ENCODE peak calls at places on chromosomes 3 and 15, in seven cellular contexts. One of them, this sample, is unnamed.

GRCh38 chr3:185939721-185940120 is 1.9 kb upstream of the TRA2B start:
- DNase-seq in transverse colon: no peak
- DNase-seq in fibroblast of the aortic adventitia: no peak
- DNase-seq in kidney epithelial cell: no peak
- DNase-seq in testis: no peak
- DNase-seq in PC-3: peak; percentile 64
- DNase-seq in HFF-Myc: no peak
- DNase-seq in this sample: no peak

GRCh38 chr3:48217449-48217848 is 5.8 kb upstream of the CAMP start:
- DNase-seq in transverse colon: no peak
- DNase-seq in fibroblast of the aortic adventitia: no peak
- DNase-seq in kidney epithelial cell: no peak
- DNase-seq in testis: no peak
- DNase-seq in PC-3: no peak
- DNase-seq in HFF-Myc: no peak
- DNase-seq in this sample: no peak

GRCh38 chr15:49645277-49645676 is 24.4 kb downstream of the DTWD1 start:
- DNase-seq in transverse colon: no peak
- DNase-seq in fibroblast of the aortic adventitia: peak; percentile 74
- DNase-seq in kidney epithelial cell: no peak
- DNase-seq in testis: no peak
- DNase-seq in PC-3: no peak
- DNase-seq in HFF-Myc: no peak
- DNase-seq in this sample: no peak

GRCh38 chr15:71079208-71080044 is 35.8 kb upstream of the THSD4 start:
- DNase-seq in transverse colon: peak; percentile 52
- DNase-seq in fibroblast of the aortic adventitia: peak; percentile 95
- DNase-seq in kidney epithelial cell: peak; percentile 54
- DNase-seq in testis: no peak
- DNase-seq in PC-3: peak; percentile 95
- DNase-seq in HFF-Myc: no peak
- DNase-seq in this sample: peak; percentile 30

GRCh38 chr3:125116311-125117069 is 60.7 kb upstream of the HEG1 start:
- DNase-seq in transverse colon: no peak
- DNase-seq in fibroblast of the aortic adventitia: peak; percentile 96
- DNase-seq in kidney epithelial cell: peak; percentile 62
- DNase-seq in testis: peak; percentile 69
- DNase-seq in PC-3: peak; percentile 74
- DNase-seq in HFF-Myc: peak; percentile 74
- DNase-seq in this sample: no peak

GRCh38 chr15:80568298-80568697 is 126.8 kb upstream of the ABHD17C start:
- DNase-seq in transverse colon: no peak
- DNase-seq in fibroblast of the aortic adventitia: peak; percentile 64
- DNase-seq in kidney epithelial cell: no peak
- DNase-seq in testis: no peak
- DNase-seq in PC-3: peak; percentile 5
- DNase-seq in HFF-Myc: no peak
- DNase-seq in this sample: no peak

GRCh38 chr3:143120716-143121239 is 1.2 kb downstream of the CHST2 start:
- DNase-seq in transverse colon: peak; percentile 19
- DNase-seq in fibroblast of the aortic adventitia: peak; percentile 32
- DNase-seq in kidney epithelial cell: no peak
- DNase-seq in testis: peak; percentile 22
- DNase-seq in PC-3: peak; percentile 16
- DNase-seq in HFF-Myc: no peak
- DNase-seq in this sample: peak; percentile 60

GRCh38 chr15:48717458-48717857 is 71.9 kb upstream of the FBN1 start:
- DNase-seq in transverse colon: no peak
- DNase-seq in fibroblast of the aortic adventitia: peak; percentile 72
- DNase-seq in kidney epithelial cell: no peak
- DNase-seq in testis: no peak
- DNase-seq in PC-3: peak; percentile 44
- DNase-seq in HFF-Myc: no peak
- DNase-seq in this sample: no peak

GRCh38 chr3:64190517-64191515 is 34.5 kb downstream of the PRICKLE2 start:
- DNase-seq in transverse colon: no peak
- DNase-seq in fibroblast of the aortic adventitia: peak; percentile 95
- DNase-seq in kidney epithelial cell: no peak
- DNase-seq in testis: no peak
- DNase-seq in PC-3: peak; percentile 44
- DNase-seq in HFF-Myc: no peak
- DNase-seq in this sample: no peak

GRCh38 chr15:78059110-78059839 is 18.2 kb downstream of the TBC1D2B start:
- DNase-seq in transverse colon: no peak
- DNase-seq in fibroblast of the aortic adventitia: no peak
- DNase-seq in kidney epithelial cell: no peak
- DNase-seq in testis: no peak
- DNase-seq in PC-3: peak; percentile 11
- DNase-seq in HFF-Myc: no peak
- DNase-seq in this sample: no peak

GRCh38 chr3:197522881-197523342 is 32.9 kb downstream of the BDH1 start:
- DNase-seq in transverse colon: no peak
- DNase-seq in fibroblast of the aortic adventitia: peak; percentile 78
- DNase-seq in kidney epithelial cell: no peak
- DNase-seq in testis: no peak
- DNase-seq in PC-3: no peak
- DNase-seq in HFF-Myc: no peak
- DNase-seq in this sample: no peak

DNA sequence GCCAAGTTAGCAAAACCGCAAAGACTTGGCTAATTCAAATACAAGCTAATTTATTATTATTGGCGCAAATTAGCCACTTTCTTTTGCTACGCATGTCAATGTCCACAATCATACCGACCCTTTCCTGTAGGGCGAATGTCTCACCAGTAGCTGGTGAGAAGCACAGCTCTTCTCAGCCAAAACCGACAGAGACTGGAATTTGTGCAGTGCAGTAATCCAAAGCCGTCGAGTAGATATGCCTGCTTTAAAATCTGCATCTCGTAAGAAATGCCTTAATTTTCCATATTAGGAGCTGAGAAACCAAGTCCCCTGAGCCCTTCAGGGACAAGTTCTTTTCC is 614 bp upstream of the MINDY2 start:
- DNase-seq in transverse colon: peak; percentile 16
- DNase-seq in fibroblast of the aortic adventitia: peak; percentile 91
- DNase-seq in kidney epithelial cell: no peak
- DNase-seq in testis: no peak
- DNase-seq in PC-3: peak; percentile 61
- DNase-seq in HFF-Myc: no peak
- DNase-seq in this sample: no peak
- TF ChIP-seq CTCF in transverse colon: no peak
- TF ChIP-seq CTCF in fibroblast of the aortic adventitia: peak; percentile 42
- TF ChIP-seq CTCF in kidney epithelial cell: no peak
- TF ChIP-seq CTCF in testis: no peak
- TF ChIP-seq CTCF in PC-3: no peak
- TF ChIP-seq CTCF in HFF-Myc: no peak
- TF ChIP-seq CTCF in this sample: no peak

GRCh38 chr15:35540885-35541284 is 5.1 kb downstream of the DPH6 start:
- DNase-seq in transverse colon: no peak
- DNase-seq in fibroblast of the aortic adventitia: peak; percentile 79
- DNase-seq in kidney epithelial cell: no peak
- DNase-seq in testis: no peak
- DNase-seq in PC-3: peak; percentile 20
- DNase-seq in HFF-Myc: no peak
- DNase-seq in this sample: no peak
- TF ChIP-seq CTCF in transverse colon: no peak
- TF ChIP-seq CTCF in fibroblast of the aortic adventitia: no peak
- TF ChIP-seq CTCF in kidney epithelial cell: no peak
- TF ChIP-seq CTCF in testis: no peak
- TF ChIP-seq CTCF in PC-3: no peak
- TF ChIP-seq CTCF in HFF-Myc: no peak
- TF ChIP-seq CTCF in this sample: no peak

GRCh38 chr3:15033103-15033502 is 32.0 kb downstream of the MRPS25 start:
- DNase-seq in transverse colon: no peak
- DNase-seq in fibroblast of the aortic adventitia: no peak
- DNase-seq in kidney epithelial cell: no peak
- DNase-seq in testis: no peak
- DNase-seq in PC-3: no peak
- DNase-seq in HFF-Myc: no peak
- DNase-seq in this sample: no peak

GRCh38 chr3:15032650-15033049 is 32.5 kb downstream of the MRPS25 start:
- DNase-seq in transverse colon: no peak
- DNase-seq in fibroblast of the aortic adventitia: no peak
- DNase-seq in kidney epithelial cell: no peak
- DNase-seq in testis: no peak
- DNase-seq in PC-3: no peak
- DNase-seq in HFF-Myc: no peak
- DNase-seq in this sample: no peak

GRCh38 chr3:15023719-15024118 is 41.4 kb downstream of the MRPS25 start:
- DNase-seq in transverse colon: no peak
- DNase-seq in fibroblast of the aortic adventitia: no peak
- DNase-seq in kidney epithelial cell: no peak
- DNase-seq in testis: no peak
- DNase-seq in PC-3: no peak
- DNase-seq in HFF-Myc: no peak
- DNase-seq in this sample: no peak

DNA sequence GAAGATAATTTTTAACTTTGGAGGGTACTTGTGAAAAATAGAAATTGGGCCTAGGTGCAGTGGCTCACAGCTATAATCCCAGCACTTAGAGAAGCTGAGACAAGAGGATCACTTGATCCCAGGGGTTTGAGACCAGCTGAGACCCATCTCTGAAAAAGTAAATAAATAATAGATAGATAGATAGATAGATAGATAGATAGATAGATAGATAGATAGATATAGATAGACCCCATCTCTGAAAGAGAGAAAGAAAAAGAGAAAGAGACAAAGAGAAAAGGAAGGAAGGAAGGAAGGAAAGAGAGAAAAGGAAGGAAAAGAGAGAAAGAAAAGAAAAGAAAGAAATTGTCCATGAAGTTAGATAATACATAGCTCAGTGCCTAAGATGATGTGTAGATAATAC is 35.5 kb downstream of the MRPS25 start:
- DNase-seq in transverse colon: no peak
- DNase-seq in fibroblast of the aortic adventitia: no peak
- DNase-seq in kidney epithelial cell: no peak
- DNase-seq in testis: no peak
- DNase-seq in PC-3: no peak
- DNase-seq in HFF-Myc: no peak
- DNase-seq in this sample: no peak
- TF ChIP-seq CTCF in transverse colon: no peak
- TF ChIP-seq CTCF in fibroblast of the aortic adventitia: no peak
- TF ChIP-seq CTCF in kidney epithelial cell: no peak
- TF ChIP-seq CTCF in testis: no peak
- TF ChIP-seq CTCF in PC-3: no peak
- TF ChIP-seq CTCF in HFF-Myc: no peak
- TF ChIP-seq CTCF in this sample: no peak

GRCh38 chr15:90598053-90598577 is 68.4 kb downstream of the CRTC3 start:
- DNase-seq in transverse colon: peak; percentile 79
- DNase-seq in fibroblast of the aortic adventitia: no peak
- DNase-seq in kidney epithelial cell: no peak
- DNase-seq in testis: peak; percentile 86
- DNase-seq in PC-3: no peak
- DNase-seq in HFF-Myc: no peak
- DNase-seq in this sample: peak; percentile 37
- TF ChIP-seq CTCF in transverse colon: no peak
- TF ChIP-seq CTCF in fibroblast of the aortic adventitia: no peak
- TF ChIP-seq CTCF in kidney epithelial cell: no peak
- TF ChIP-seq CTCF in testis: no peak
- TF ChIP-seq CTCF in PC-3: no peak
- TF ChIP-seq CTCF in HFF-Myc: peak; percentile 10
- TF ChIP-seq CTCF in this sample: no peak

GRCh38 chr3:66239513-66240135 is 18.8 kb downstream of the SLC25A26 start:
- DNase-seq in transverse colon: no peak
- DNase-seq in fibroblast of the aortic adventitia: no peak
- DNase-seq in kidney epithelial cell: no peak
- DNase-seq in testis: no peak
- DNase-seq in PC-3: no peak
- DNase-seq in HFF-Myc: no peak
- DNase-seq in this sample: no peak

GRCh38 chr3:66233033-66233432 is 12.2 kb downstream of the SLC25A26 start:
- DNase-seq in transverse colon: no peak
- DNase-seq in fibroblast of the aortic adventitia: no peak
- DNase-seq in kidney epithelial cell: no peak
- DNase-seq in testis: no peak
- DNase-seq in PC-3: no peak
- DNase-seq in HFF-Myc: no peak
- DNase-seq in this sample: no peak

GRCh38 chr3:66241466-66241865 is 20.7 kb downstream of the SLC25A26 start:
- DNase-seq in transverse colon: no peak
- DNase-seq in fibroblast of the aortic adventitia: no peak
- DNase-seq in kidney epithelial cell: no peak
- DNase-seq in testis: no peak
- DNase-seq in PC-3: no peak
- DNase-seq in HFF-Myc: no peak
- DNase-seq in this sample: no peak

GRCh38 chr3:66237551-66237950 is 16.8 kb downstream of the SLC25A26 start:
- DNase-seq in transverse colon: no peak
- DNase-seq in fibroblast of the aortic adventitia: no peak
- DNase-seq in kidney epithelial cell: no peak
- DNase-seq in testis: no peak
- DNase-seq in PC-3: no peak
- DNase-seq in HFF-Myc: no peak
- DNase-seq in this sample: no peak

DNA sequence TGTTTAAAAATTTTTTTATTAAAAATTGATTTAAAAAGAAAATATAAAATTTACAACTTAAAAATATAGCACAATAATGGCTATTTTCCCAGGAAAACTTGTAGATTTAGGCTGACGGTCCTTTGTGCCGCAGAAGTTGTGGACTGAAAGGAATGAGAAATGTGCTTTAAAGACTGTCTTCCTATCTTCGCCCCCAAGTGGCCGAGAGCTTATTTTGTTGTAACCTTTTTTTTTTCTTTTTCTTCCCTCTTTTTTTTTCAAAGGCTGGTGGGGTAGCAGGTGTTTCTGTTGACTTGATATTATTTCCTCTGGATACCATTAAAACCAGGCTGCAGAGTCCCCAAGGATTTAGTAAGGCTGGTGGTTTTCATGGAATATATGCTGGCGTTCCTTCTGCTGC is 15.5 kb downstream of the SLC25A26 start:
- DNase-seq in transverse colon: no peak
- DNase-seq in fibroblast of the aortic adventitia: peak; percentile 18
- DNase-seq in kidney epithelial cell: no peak
- DNase-seq in testis: no peak
- DNase-seq in PC-3: peak; percentile 2
- DNase-seq in HFF-Myc: no peak
- DNase-seq in this sample: no peak
- TF ChIP-seq CTCF in transverse colon: no peak
- TF ChIP-seq CTCF in fibroblast of the aortic adventitia: peak; percentile 36
- TF ChIP-seq CTCF in kidney epithelial cell: peak; percentile 26
- TF ChIP-seq CTCF in testis: no peak
- TF ChIP-seq CTCF in PC-3: peak; percentile 25
- TF ChIP-seq CTCF in HFF-Myc: peak; percentile 10
- TF ChIP-seq CTCF in this sample: no peak